ENCODE peak calls at places on chromosome 11, in five cellular contexts. V is activated CD4-positive, CD25-positive, alpha-beta regulatory T cell; J is WERI-Rb-1; L is glutamatergic neuron; B is NCI-H460. H is an unnamed sample.

GRCh38 chr11:119315139-119316016 is 1.6 kb downstream of the MCAM start:
- DNase-seq in J (no peak), B (no peak), V (no peak), L (no peak), H (no peak)

GRCh38 chr11:123054301-123055065 is 7.5 kb downstream of the HSPA8 start:
- DNase-seq in V (no peak), B (peak; percentile 72), L (no peak), J (peak; percentile 23), H (no peak)

GRCh38 chr11:108565653-108566052 is 27.9 kb downstream of the EXPH5 start:
- DNase-seq in V (no peak), B (no peak), J (no peak), L (no peak), H (no peak)

GRCh38 chr11:1763336-1763795 is 361 bp downstream of the CTSD start:
- DNase-seq in L (peak; percentile 31), V (no peak), B (no peak), J (no peak), H (no peak)

GRCh38 chr11:120372296-120372695 is 36.1 kb downstream of the ARHGEF12 start:
- DNase-seq in B (no peak), L (no peak), V (no peak), J (no peak), H (no peak)

GRCh38 chr11:6557063-6557462 is 46.4 kb downstream of the RRP8 start:
- DNase-seq in J (no peak), V (no peak), L (no peak), B (no peak), H (no peak)

GRCh38 chr11:63179446-63180068 is 35.5 kb upstream of the SLC22A24 start:
- DNase-seq in B (no peak), V (no peak), J (no peak), L (no peak), H (no peak)

GRCh38 chr11:85756401-85757200 is 54.3 kb downstream of the SYTL2 start:
- DNase-seq in J (no peak), B (no peak), L (no peak), V (no peak), H (no peak)

GRCh38 chr11:2743427-2744110 is 43.8 kb upstream of the KCNQ1OT1 start:
- DNase-seq in L (peak; percentile 14), J (peak; percentile 14), V (no peak), B (no peak), H (no peak)

GRCh38 chr11:35030716-35031213 is 108.2 kb upstream of the CD44 start:
- DNase-seq in V (no peak), J (no peak), L (no peak), B (peak; percentile 86), H (peak; percentile 85)

GRCh38 chr11:44133335-44133946 is 38.0 kb downstream of the EXT2 start:
- DNase-seq in J (no peak), L (no peak), B (peak; percentile 24), V (no peak), H (no peak)

GRCh38 chr11:125451400-125452124 is 44.5 kb downstream of the FEZ1 start:
- DNase-seq in B (no peak), L (peak; percentile 88), V (no peak), J (peak; percentile 78), H (no peak)

GRCh38 chr11:64870176-64870892 is 8.1 kb downstream of the EHD1 start:
- DNase-seq in J (no peak), L (no peak), B (no peak), V (no peak), H (no peak)

GRCh38 chr11:15968461-15969130 is 387.8 kb downstream of the SOX6 start:
- DNase-seq in L (no peak), V (no peak), J (no peak), B (peak; percentile 25), H (no peak)

GRCh38 chr11:90288207-90288821 is 65.5 kb upstream of the CHORDC1 start:
- DNase-seq in B (no peak), V (no peak), L (no peak), J (no peak), H (no peak)

GRCh38 chr11:88164320-88164719 is 10.9 kb downstream of the RAB38 start:
- DNase-seq in J (no peak), V (no peak), B (no peak), L (no peak), H (no peak)

GRCh38 chr11:17852246-17852645 is 117.7 kb downstream of the KCNC1 start:
- DNase-seq in B (no peak), J (no peak), V (no peak), L (no peak), H (no peak)

GRCh38 chr11:62266558-62266957 is 3.4 kb upstream of the SCGB2A2 start:
- DNase-seq in J (no peak), B (peak; percentile 7), L (no peak), V (no peak), H (no peak)

GRCh38 chr11:41461057-41461681 is 1.7 kb upstream of the LRRC4C start:
- DNase-seq in J (no peak), V (no peak), L (no peak), B (peak; percentile 6), H (no peak)

GRCh38 chr11:46047520-46047919 is 73.7 kb downstream of the PHF21A start:
- DNase-seq in V (no peak), J (no peak), B (no peak), L (no peak), H (no peak)

GRCh38 chr11:108943853-108944252 is 279.0 kb downstream of the DDX10 start:
- DNase-seq in V (no peak), B (no peak), J (no peak), L (no peak), H (no peak)

GRCh38 chr11:16013649-16014275 is 342.6 kb downstream of the SOX6 start:
- DNase-seq in V (no peak), B (no peak), J (no peak), L (no peak), H (no peak)

GRCh38 chr11:7436657-7437056 is 48.6 kb upstream of the OLFML1 start:
- DNase-seq in B (no peak), J (no peak), L (no peak), V (no peak), H (no peak)

GRCh38 chr11:117265745-117266144 is 25.4 kb upstream of the BACE1-AS start:
- DNase-seq in L (no peak), B (no peak), V (no peak), J (no peak), H (no peak)

GRCh38 chr11:86067230-86068137 is 1.4 kb downstream of the PICALM start:
- DNase-seq in V (no peak), L (no peak), J (no peak), B (no peak), H (no peak)

GRCh38 chr11:79087238-79087956 is 353.4 kb downstream of the TENM4 start:
- DNase-seq in B (no peak), J (no peak), V (no peak), L (no peak), H (peak; percentile 74)

GRCh38 chr11:1826552-1827094 is 8.2 kb upstream of the SYT8 start:
- DNase-seq in J (peak; percentile 47), V (no peak), L (peak; percentile 29), B (peak; percentile 26), H (no peak)

GRCh38 chr11:62931501-62932278 is 10.5 kb upstream of the CHRM1 start:
- DNase-seq in L (no peak), V (no peak), B (no peak), J (peak; percentile 41), H (no peak)

GRCh38 chr11:82675838-82676237 is 57.8 kb downstream of the FAM181B start:
- DNase-seq in B (no peak), V (no peak), L (no peak), J (no peak), H (no peak)

GRCh38 chr11:19466314-19466713 is 225.6 kb upstream of the E2F8 start:
- DNase-seq in B (no peak), L (no peak), V (no peak), J (no peak), H (no peak)

GRCh38 chr11:44963071-44963575 is 12.4 kb upstream of the TP53I11 start:
- DNase-seq in J (peak; percentile 98), B (no peak), V (no peak), L (no peak), H (no peak)

GRCh38 chr11:84722583-84723108 is 904.5 kb downstream of the DLG2 start:
- DNase-seq in J (peak; percentile 41), L (no peak), V (no peak), B (no peak), H (no peak)

GRCh38 chr11:59891781-59892181 is 13.2 kb downstream of the OOSP3 start:
- DNase-seq in B (no peak), J (peak; percentile 71), L (no peak), V (no peak), H (peak; percentile 79)

GRCh38 chr11:2139118-2139490 is at the start of gene IGF2:
- DNase-seq in V (no peak), L (peak; percentile 43), J (no peak), B (no peak), H (no peak)

GRCh38 chr11:80096736-80097135 is 655.9 kb upstream of the TENM4 start:
- DNase-seq in J (no peak), V (no peak), B (no peak), L (no peak), H (peak; percentile 96)